ENCODE peak calls at places on chromosome 19, in eight cellular contexts. X, W, V, F, I, D, J and R are unnamed samples.

GRCh38 chr19:18328340-18329034 is 5.6 kb upstream of the LSM4 start:
- DNase-seq in X (peak), W (peak), V (peak), F (peak), I (peak), D (peak), J (peak), R (peak)

GRCh38 chr19:14141041-14141440 is 4.7 kb upstream of the ASF1B start:
- DNase-seq in X (no peak), W (no peak), V (no peak), F (no peak), I (no peak), D (no peak), J (no peak), R (no peak)

GRCh38 chr19:49447485-49448431 is 3.9 kb downstream of the PIH1D1 start:
- DNase-seq in X (no peak), W (no peak), V (no peak), F (no peak), I (no peak), D (no peak), J (peak), R (no peak)

GRCh38 chr19:5292453-5292842 is 48.2 kb downstream of the PTPRS start:
- DNase-seq in X (no peak), W (no peak), V (no peak), F (no peak), I (no peak), D (no peak), J (peak), R (no peak)

GRCh38 chr19:55907286-55907685 is 24.9 kb downstream of the NLRP13 start:
- DNase-seq in X (no peak), W (no peak), V (no peak), F (no peak), I (no peak), D (no peak), J (no peak), R (no peak)

GRCh38 chr19:13042443-13043130 is 47.3 kb downstream of the NFIX start:
- DNase-seq in X (peak), W (no peak), V (no peak), F (no peak), I (no peak), D (no peak), J (no peak), R (no peak)

GRCh38 chr19:10418281-10419199 is 1.8 kb upstream of the PDE4A start:
- DNase-seq in X (no peak), W (no peak), V (no peak), F (no peak), I (no peak), D (no peak), J (no peak), R (no peak)

GRCh38 chr19:5452594-5453565 is 2.3 kb upstream of the ZNRF4 start:
- DNase-seq in X (no peak), W (no peak), V (no peak), F (no peak), I (peak), D (no peak), J (no peak), R (no peak)

GRCh38 chr19:3249408-3249807 is 24.9 kb downstream of the CELF5 start:
- DNase-seq in X (no peak), W (no peak), V (no peak), F (no peak), I (no peak), D (no peak), J (no peak), R (no peak)

GRCh38 chr19:12689581-12690216 is 1.9 kb downstream of the GNG14 start:
- DNase-seq in X (no peak), W (no peak), V (no peak), F (no peak), I (no peak), D (no peak), J (no peak), R (no peak)

GRCh38 chr19:54660967-54661366 is 1.8 kb upstream of the LILRB4 start:
- DNase-seq in X (no peak), W (no peak), V (no peak), F (no peak), I (no peak), D (no peak), J (no peak), R (no peak)